ENCODE peak calls at places on chromosome 22, in six cellular contexts. W is IMR-90, A is left lung, Y is heart left ventricle, V is psoas muscle, G is upper lobe of left lung. N is an unnamed sample. For H3K4me1, the result is how much of the 10 kb centered on the place peaks cover.

GRCh38 chr22:46536559-46537220 is 730 bp downstream of the CELSR1 start:
- ATAC-seq in G (no peak), W (peak), V (no peak), Y (no peak), A (no peak), N (no peak)

GRCh38 chr22:29126670-29127069 is 53.8 kb downstream of the KREMEN1 start:
- ATAC-seq in Y (no peak), G (no peak), V (no peak), W (no peak), A (no peak), N (no peak)

GRCh38 chr22:50170453-50171318 is at the start of gene PANX2:
- ATAC-seq in A (no peak), V (no peak), G (no peak), Y (no peak), W (peak), N (no peak)

GRCh38 chr22:50074551-50075042 is 10.6 kb downstream of the MLC1 start:
- ATAC-seq in V (no peak), W (no peak), Y (no peak), G (no peak), A (peak), N (no peak)

GRCh38 chr22:25027959-25028840 is 75.7 kb downstream of the KIAA1671 start:
- ATAC-seq in A (peak), W (no peak), V (no peak), G (peak), Y (peak), N (no peak)

GRCh38 chr22:19046287-19046686 is 75.9 kb downstream of the DGCR2 start:
- ATAC-seq in G (no peak), V (no peak), A (no peak), W (no peak), Y (no peak), N (no peak)

GRCh38 chr22:50118557-50119168 is 28.9 kb downstream of the MOV10L1 start:
- ATAC-seq in G (no peak), Y (peak), W (peak), A (peak), V (no peak), N (no peak)

GRCh38 chr22:34587357-34588356 is 478.3 kb upstream of the ISX start:
- ATAC-seq in A (no peak), Y (no peak), W (no peak), G (no peak), V (no peak), N (no peak)

GRCh38 chr22:26169312-26170111 is at the start of gene SEZ6L:
- ATAC-seq in V (peak), Y (peak), G (no peak), A (peak), W (peak), N (peak)

GRCh38 chr22:19722175-19722914 is 994 bp upstream of the GP1BB start:
- ATAC-seq in V (no peak), W (no peak), G (no peak), A (no peak), Y (peak), N (no peak)

GRCh38 chr22:45190473-45190872 is 26.7 kb downstream of the NUP50 start:
- ATAC-seq in G (no peak), W (peak), Y (no peak), A (no peak), V (no peak), N (no peak)

GRCh38 chr22:40071720-40072119 is 77.0 kb downstream of the FAM83F start:
- ATAC-seq in V (no peak), G (no peak), A (no peak), Y (no peak), W (no peak), N (no peak)

GRCh38 chr22:24506802-24507438 is 11.8 kb downstream of the UPB1 start:
- ATAC-seq in W (peak), A (peak), G (peak), Y (no peak), V (no peak), N (no peak)

GRCh38 chr22:25331050-25331449 is 111.6 kb downstream of the CRYBB2 start:
- ATAC-seq in A (no peak), Y (no peak), W (no peak), G (no peak), V (no peak), N (no peak)

GRCh38 chr22:17491090-17491489 is 72.2 kb upstream of the SLC25A18 start:
- ATAC-seq in Y (no peak), V (peak), W (no peak), G (no peak), A (no peak), N (no peak)

GRCh38 chr22:47174671-47175111 is 412.2 kb downstream of the TBC1D22A start:
- ATAC-seq in A (no peak), W (peak), Y (peak), V (peak), G (no peak), N (peak)

GRCh38 chr22:45317551-45318167 is 7.9 kb downstream of the FAM118A start:
- ATAC-seq in Y (peak), V (peak), A (peak), G (peak), W (peak), N (peak)

GRCh38 chr22:17945851-17946690 is 78.3 kb downstream of the MICAL3 start:
- ATAC-seq in G (no peak), W (no peak), A (no peak), Y (no peak), V (no peak), N (no peak)

GRCh38 chr22:46406791-46407190 is 71.3 kb downstream of the TRMU start:
- ATAC-seq in W (no peak), Y (peak), A (no peak), G (no peak), V (no peak), N (no peak)

GRCh38 chr22:35335936-35336781 is 36.5 kb downstream of the TOM1 start:
- ATAC-seq in V (no peak), A (no peak), G (peak), Y (peak), W (no peak), N (no peak)

GRCh38 chr22:40116496-40117200 is 61.1 kb upstream of the TNRC6B start:
- ATAC-seq in G (no peak), Y (no peak), A (no peak), V (no peak), W (no peak), N (no peak)

GRCh38 chr22:43841742-43842141 is 20.6 kb downstream of the SULT4A1 start:
- ATAC-seq in Y (no peak), V (no peak), W (no peak), G (no peak), A (no peak), N (no peak)

GRCh38 chr22:42288791-42289190 is 18.3 kb upstream of the TCF20 start:
- ATAC-seq in Y (no peak), G (no peak), A (no peak), V (no peak), W (no peak), N (no peak)

GRCh38 chr22:42287174-42287890 is 16.9 kb upstream of the TCF20 start:
- ATAC-seq in A (no peak), V (no peak), Y (no peak), W (no peak), G (no peak), N (no peak)

GRCh38 chr22:42292726-42293520 is 22.5 kb upstream of the TCF20 start:
- ATAC-seq in V (no peak), A (no peak), W (no peak), G (no peak), Y (no peak), N (no peak)

GRCh38 chr22:42291287-42291686 is 20.8 kb upstream of the TCF20 start:
- ATAC-seq in G (no peak), A (no peak), W (no peak), V (no peak), Y (no peak), N (no peak)

GRCh38 chr22:42289671-42290269 is 19.3 kb upstream of the TCF20 start:
- ATAC-seq in A (no peak), Y (no peak), W (peak), V (no peak), G (no peak), N (no peak)
- H3K4me1 ChIP-seq in A (under half), Y (under half), W (under half), V (under half), G (under half), N (under half)

GRCh38 chr22:37617431-37617830 is 8.8 kb downstream of the GGA1 start:
- ATAC-seq in A (no peak), V (no peak), Y (no peak), G (no peak), W (no peak), N (no peak)

GRCh38 chr22:37621352-37621860 is 12.8 kb downstream of the GGA1 start:
- ATAC-seq in Y (no peak), G (no peak), W (no peak), V (no peak), A (no peak), N (no peak)

GRCh38 chr22:37618674-37619073 is 10.0 kb downstream of the GGA1 start:
- ATAC-seq in W (no peak), V (no peak), A (no peak), G (no peak), Y (no peak), N (no peak)

GRCh38 chr22:37618072-37618656 is 9.5 kb downstream of the GGA1 start:
- ATAC-seq in V (no peak), A (no peak), G (no peak), Y (no peak), W (no peak), N (no peak)

GRCh38 chr22:37619991-37620390 is 11.4 kb downstream of the GGA1 start:
- ATAC-seq in V (no peak), G (no peak), W (no peak), Y (no peak), A (no peak), N (no peak)
- H3K4me1 ChIP-seq in V (under half), G (under half), W (under half), Y (under half), A (under half), N (under half)

GRCh38 chr22:27775698-27776409 is 25.7 kb downstream of the MN1 start:
- ATAC-seq in G (no peak), V (no peak), Y (no peak), W (no peak), A (no peak), N (no peak)

GRCh38 chr22:27776410-27776958 is 25.1 kb downstream of the MN1 start:
- ATAC-seq in G (no peak), V (peak), W (no peak), Y (no peak), A (no peak), N (no peak)

GRCh38 chr22:27778299-27779090 is 23.1 kb downstream of the MN1 start:
- ATAC-seq in G (no peak), A (no peak), Y (no peak), W (no peak), V (no peak), N (peak)

GRCh38 chr22:27775087-27775697 is 26.4 kb downstream of the MN1 start:
- ATAC-seq in G (no peak), W (peak), V (peak), A (no peak), Y (no peak), N (peak)

DNA sequence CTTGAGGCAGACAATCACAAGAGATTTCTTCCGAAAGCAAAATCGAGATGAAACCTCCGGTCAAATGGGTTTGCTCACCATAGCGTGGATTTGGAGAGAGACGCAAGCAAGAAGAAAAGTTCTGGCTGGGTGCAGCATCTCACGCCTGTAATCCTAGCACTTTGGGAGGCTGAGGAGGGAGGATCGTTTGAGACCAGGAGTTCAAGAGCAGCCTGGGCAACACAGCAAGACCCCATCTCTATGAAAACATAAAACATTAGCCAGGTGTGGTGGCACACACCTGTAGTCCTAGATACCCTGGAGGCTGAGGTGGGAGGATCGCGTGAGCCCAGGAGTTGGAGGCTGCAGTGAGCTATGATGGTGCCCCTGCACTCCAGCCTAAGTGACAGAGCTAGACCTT is 24.4 kb downstream of the MN1 start:
- ATAC-seq in G (no peak), A (no peak), W (no peak), V (no peak), Y (no peak), N (no peak)
- H3K4me1 ChIP-seq in G (under half), A (under half), W (under half), V (under half), Y (under half), N (half or more)

GRCh38 chr22:31340360-31340759 is 5.8 kb downstream of the PATZ1 start:
- ATAC-seq in V (no peak), A (no peak), Y (no peak), G (no peak), W (no peak), N (no peak)

GRCh38 chr22:31339148-31339832 is 6.9 kb downstream of the PATZ1 start:
- ATAC-seq in Y (no peak), V (no peak), W (peak), A (no peak), G (no peak), N (no peak)

GRCh38 chr22:31341386-31342088 is 4.6 kb downstream of the PATZ1 start:
- ATAC-seq in Y (no peak), G (no peak), W (no peak), V (no peak), A (no peak), N (no peak)

GRCh38 chr22:31342389-31343125 is 3.6 kb downstream of the PATZ1 start:
- ATAC-seq in G (no peak), Y (no peak), A (no peak), V (no peak), W (no peak), N (no peak)

GRCh38 chr22:31340765-31341247 is 5.3 kb downstream of the PATZ1 start:
- ATAC-seq in A (no peak), G (no peak), W (no peak), Y (no peak), V (no peak), N (no peak)
- H3K4me1 ChIP-seq in A (half or more), G (under half), W (under half), Y (under half), V (under half), N (under half)

DNA sequence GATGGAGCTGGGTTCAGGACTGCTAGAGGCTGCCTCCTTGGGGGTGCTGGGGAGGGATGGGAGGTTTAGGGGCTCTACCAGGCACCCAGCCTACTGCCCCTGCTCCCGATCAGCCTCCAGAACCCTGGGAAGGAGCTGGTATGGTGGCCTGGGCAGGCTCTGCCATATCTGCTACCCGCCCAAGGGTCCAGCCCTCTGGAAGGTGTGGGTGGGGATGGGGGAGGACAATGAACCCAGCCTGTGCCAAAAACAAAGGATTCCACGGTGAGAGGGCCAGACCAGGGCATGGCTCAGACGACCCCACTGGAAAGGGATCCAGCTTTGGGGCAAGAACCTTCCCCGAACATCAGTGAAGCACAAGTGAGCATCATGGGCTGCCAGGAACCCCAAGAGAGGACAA is 3.0 kb downstream of the CASTOR1 start:
- ATAC-seq in Y (no peak), W (no peak), V (no peak), G (no peak), A (no peak), N (no peak)
- H3K4me1 ChIP-seq in Y (half or more), W (under half), V (under half), G (under half), A (half or more), N (under half)

DNA sequence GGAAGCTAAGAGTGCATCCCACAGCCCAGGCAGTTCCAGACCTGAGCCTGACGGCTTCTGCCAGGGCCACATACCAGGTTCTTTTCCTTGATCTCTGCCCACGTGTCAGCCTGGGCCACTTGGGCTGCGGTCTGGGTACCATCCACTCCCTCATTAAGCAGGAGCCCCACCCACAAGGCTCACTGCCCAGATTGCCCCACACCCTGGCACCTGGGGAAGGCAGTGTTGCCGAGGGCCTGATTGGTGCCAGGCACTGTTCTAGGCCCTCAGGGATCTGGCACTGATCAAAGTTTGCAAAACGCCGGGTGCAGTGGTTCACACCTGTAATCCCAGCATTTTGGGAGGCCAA is 15.4 kb downstream of the GGA1 start:
- ATAC-seq in G (peak), A (peak), V (peak), Y (no peak), W (no peak), N (no peak)
- H3K4me1 ChIP-seq in G (under half), A (half or more), V (under half), Y (under half), W (under half), N (under half)

GRCh38 chr22:22698263-22698750 is 53.9 kb downstream of the GGTLC2 start:
- ATAC-seq in W (no peak), G (no peak), A (no peak), V (no peak), Y (no peak), N (no peak)
- H3K4me1 ChIP-seq in W (under half), G (under half), A (under half), V (under half), Y (under half), N (under half)

N was measured in gastroesophageal sphincter.